ENCODE peak calls at places on chromosome 10, in seven cellular contexts. R is endodermal cell, G is WTC11, Y is endothelial cell, S is hepatocyte, Z is cardiac fibroblast, M is fibroblast of villous mesenchyme. E is an unnamed sample.

GRCh38 chr10:17961551-17962422 is 10.1 kb downstream of the SLC39A12 start:
- DNase-seq in R (no peak), G (no peak), Y (no peak), S (no peak), Z (peak; percentile 36), M (peak; percentile 3), E (peak; percentile 77)

GRCh38 chr10:4283841-4284610 is 499.0 kb upstream of the KLF6 start:
- DNase-seq in R (no peak), G (no peak), Y (no peak), S (no peak), Z (peak; percentile 60), M (peak; percentile 93), E (peak; percentile 98)

GRCh38 chr10:51422311-51423120 is 276.9 kb downstream of the CSTF2T start:
- DNase-seq in R (peak; percentile 81), G (peak; percentile 57), Y (peak; percentile 50), S (peak; percentile 71), Z (peak; percentile 80), M (peak; percentile 76), E (peak; percentile 73)

GRCh38 chr10:113221756-113222168 is 271.7 kb downstream of the TCF7L2 start:
- DNase-seq in R (peak; percentile 80), G (no peak), Y (no peak), S (peak; percentile 41), Z (no peak), M (peak; percentile 28), E (peak; percentile 5)

GRCh38 chr10:46526682-46527038 is 29.8 kb downstream of the GPRIN2 start:
- DNase-seq in R (peak; percentile 66), G (peak; percentile 26), Y (no peak), S (no peak), Z (peak; percentile 22), M (no peak), E (no peak)

GRCh38 chr10:74077416-74077815 is 73.2 kb downstream of the AP3M1 start:
- DNase-seq in R (no peak), G (no peak), Y (no peak), S (no peak), Z (peak; percentile 15), M (no peak), E (no peak)

GRCh38 chr10:132448248-132448731 is 51.3 kb downstream of the PWWP2B start:
- DNase-seq in R (peak; percentile 93), G (peak; percentile 84), Y (no peak), S (peak; percentile 83), Z (peak; percentile 17), M (peak; percentile 68), E (peak; percentile 38)

GRCh38 chr10:101367569-101368453 is 13.8 kb downstream of the BTRC start:
- DNase-seq in R (no peak), G (no peak), Y (no peak), S (no peak), Z (peak; percentile 94), M (no peak), E (peak; percentile 77)

GRCh38 chr10:3853547-3853989 is 68.6 kb upstream of the KLF6 start:
- DNase-seq in R (no peak), G (no peak), Y (no peak), S (peak; percentile 70), Z (no peak), M (peak; percentile 79), E (peak; percentile 49)

GRCh38 chr10:24703700-24704099 is 20.0 kb downstream of the ARHGAP21 start:
- DNase-seq in R (no peak), G (no peak), Y (no peak), S (no peak), Z (peak; percentile 77), M (peak; percentile 97), E (peak; percentile 96)

GRCh38 chr10:46547881-46548780 is 8.3 kb downstream of the GPRIN2 start:
- DNase-seq in R (peak; percentile 53), G (peak; percentile 9), Y (no peak), S (no peak), Z (no peak), M (no peak), E (no peak)

GRCh38 chr10:33031815-33032320 is 73.8 kb upstream of the ITGB1 start:
- DNase-seq in R (no peak), G (no peak), Y (no peak), S (no peak), Z (peak; percentile 15), M (no peak), E (no peak)

GRCh38 chr10:86798636-86799035 is 42.2 kb downstream of the BMPR1A start:
- DNase-seq in R (no peak), G (no peak), Y (no peak), S (no peak), Z (no peak), M (peak; percentile 80), E (peak; percentile 53)

GRCh38 chr10:119297207-119297968 is 90.0 kb downstream of the GRK5 start:
- DNase-seq in R (no peak), G (no peak), Y (no peak), S (no peak), Z (no peak), M (no peak), E (no peak)

GRCh38 chr10:3757250-3757637 is 27.8 kb downstream of the KLF6 start:
- DNase-seq in R (peak; percentile 19), G (no peak), Y (no peak), S (no peak), Z (no peak), M (no peak), E (no peak)

GRCh38 chr10:13834581-13835286 is 248.0 kb downstream of the PRPF18 start:
- DNase-seq in R (peak; percentile 60), G (peak; percentile 43), Y (no peak), S (no peak), Z (peak; percentile 59), M (peak; percentile 49), E (peak; percentile 61)

GRCh38 chr10:88232029-88232895 is 350.9 kb downstream of the RNLS start:
- DNase-seq in R (no peak), G (no peak), Y (no peak), S (no peak), Z (peak; percentile 73), M (peak; percentile 37), E (peak; percentile 86)

GRCh38 chr10:60031664-60032063 is 125.3 kb upstream of the CCDC6 start:
- DNase-seq in R (no peak), G (no peak), Y (no peak), S (no peak), Z (peak; percentile 40), M (no peak), E (peak; percentile 57)

GRCh38 chr10:63720072-63720537 is 198.9 kb downstream of the REEP3 start:
- DNase-seq in R (peak; percentile 81), G (peak; percentile 45), Y (peak; percentile 41), S (peak; percentile 72), Z (peak; percentile 65), M (peak; percentile 64), E (peak; percentile 63)

GRCh38 chr10:87842220-87842641 is 21.1 kb downstream of the KLLN start:
- DNase-seq in R (no peak), G (no peak), Y (no peak), S (peak; percentile 75), Z (peak; percentile 53), M (no peak), E (no peak)

GRCh38 chr10:114638874-114639625 is 19.0 kb downstream of the ABLIM1 start:
- DNase-seq in R (no peak), G (no peak), Y (no peak), S (no peak), Z (peak; percentile 79), M (peak; percentile 61), E (peak; percentile 88)

GRCh38 chr10:68231916-68232315 is at the start of gene ATOH7:
- DNase-seq in R (no peak), G (peak; percentile 33), Y (no peak), S (peak; percentile 8), Z (no peak), M (no peak), E (no peak)

GRCh38 chr10:53580465-53580864 is 807.9 kb upstream of the MBL2 start:
- DNase-seq in R (no peak), G (no peak), Y (no peak), S (no peak), Z (no peak), M (no peak), E (no peak)
- TF ChIP-seq CTCF in R (peak; percentile 51), G (no peak), Y (no peak), S (no peak), Z (no peak), M (no peak), E (no peak)

DNA sequence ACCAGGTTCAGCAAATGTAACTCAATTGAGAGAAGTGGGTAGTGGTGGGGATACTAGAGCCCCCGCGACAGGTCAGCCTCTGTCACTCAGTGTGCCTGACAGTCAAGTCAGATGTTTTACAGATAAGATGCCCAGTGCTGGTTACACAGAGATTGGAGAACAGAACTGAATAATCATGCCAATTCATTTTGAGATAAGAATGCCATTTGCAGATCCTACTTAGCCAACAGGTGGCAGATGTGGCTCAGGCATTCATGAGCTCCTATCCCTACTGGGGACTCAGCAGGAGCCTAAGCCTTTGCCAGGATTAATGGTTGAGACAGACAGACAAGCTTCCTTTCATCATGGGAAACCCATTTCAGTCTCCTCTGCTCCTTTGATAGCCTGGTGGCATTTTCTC is 137.8 kb downstream of the MAPK8 start:
- DNase-seq in R (peak; percentile 87), G (no peak), Y (no peak), S (peak; percentile 23), Z (peak; percentile 22), M (peak; percentile 33), E (peak; percentile 29)
- TF ChIP-seq CTCF in R (peak; percentile 75), G (peak; percentile 17), Y (no peak), S (peak; percentile 20), Z (no peak), M (peak; percentile 29), E (peak; percentile 5)

GRCh38 chr10:123240250-123240649 is 86.0 kb downstream of the BUB3 start:
- DNase-seq in R (peak; percentile 8), G (no peak), Y (no peak), S (no peak), Z (no peak), M (no peak), E (no peak)

GRCh38 chr10:123241391-123242141 is 87.4 kb downstream of the BUB3 start:
- DNase-seq in R (no peak), G (no peak), Y (no peak), S (no peak), Z (no peak), M (no peak), E (no peak)

GRCh38 chr10:123240776-123241175 is 86.6 kb downstream of the BUB3 start:
- DNase-seq in R (peak; percentile 7), G (no peak), Y (no peak), S (no peak), Z (no peak), M (no peak), E (no peak)

DNA sequence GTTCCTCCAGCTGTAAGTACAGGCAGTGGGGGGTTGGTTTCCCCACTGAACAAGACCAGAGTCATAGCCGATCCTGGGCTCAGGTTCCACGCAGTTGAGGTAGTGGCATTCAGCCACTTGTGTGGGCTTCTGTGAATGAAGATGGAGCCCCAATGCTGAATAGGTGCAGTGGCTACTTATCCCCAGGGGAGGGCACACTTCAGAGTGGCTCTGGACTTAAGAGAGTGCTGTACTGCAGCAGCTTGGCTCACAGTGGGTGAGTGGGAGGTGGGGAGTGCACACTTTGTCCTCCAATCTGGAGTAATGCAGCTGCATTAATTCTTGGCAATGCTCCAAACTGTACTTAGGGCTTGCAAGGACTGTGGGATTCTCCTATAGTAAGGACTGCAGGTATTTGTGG is 81.9 kb downstream of the BUB3 start:
- DNase-seq in R (peak; percentile 52), G (peak; percentile 22), Y (peak; percentile 8), S (no peak), Z (no peak), M (no peak), E (no peak)
- TF ChIP-seq CTCF in R (peak; percentile 70), G (peak; percentile 48), Y (no peak), S (no peak), Z (no peak), M (no peak), E (no peak)

DNA sequence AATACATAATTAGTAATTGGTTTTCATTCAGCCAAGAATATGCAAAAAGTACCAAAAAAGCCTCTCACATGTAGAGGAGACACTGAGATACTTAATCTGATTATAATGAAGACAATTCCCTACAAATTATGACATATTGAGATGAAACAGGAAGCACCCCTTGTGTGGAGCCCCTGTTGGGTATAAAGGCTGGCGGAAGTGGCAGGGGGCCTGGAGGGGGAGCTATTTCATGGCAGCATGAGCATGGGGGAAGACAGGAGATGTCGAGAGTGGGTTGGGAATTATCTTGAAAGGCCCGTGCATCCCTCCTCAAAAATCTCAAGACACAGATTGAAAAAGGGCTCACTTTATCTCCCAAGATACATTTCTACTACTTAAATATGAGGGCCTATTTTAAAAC is 96.9 kb downstream of the PIP4K2A start:
- DNase-seq in R (no peak), G (no peak), Y (no peak), S (no peak), Z (no peak), M (no peak), E (no peak)
- TF ChIP-seq CTCF in R (peak; percentile 40), G (no peak), Y (no peak), S (no peak), Z (no peak), M (peak; percentile 17), E (no peak)

E was measured in fibroblast of mammary gland.